ENCODE peak calls at places on chromosome 22, in six cellular contexts. U, H, P, S, C and D are unnamed samples.

GRCh38 chr22:46500201-46500600 is 37.2 kb downstream of the CELSR1 start:
- DNase-seq in U (no peak), H (no peak), P (no peak), S (no peak), C (peak), D (no peak)

GRCh38 chr22:50641696-50642607 is 14.0 kb upstream of the ARSA start:
- DNase-seq in U (peak), H (no peak), P (no peak), S (no peak), C (no peak), D (no peak)

GRCh38 chr22:19842386-19843106 is 12.1 kb downstream of the GNB1L start:
- DNase-seq in U (no peak), H (no peak), P (no peak), S (no peak), C (no peak), D (no peak)

GRCh38 chr22:24496661-24497060 is 1.5 kb downstream of the UPB1 start:
- DNase-seq in U (no peak), H (no peak), P (no peak), S (no peak), C (no peak), D (no peak)

GRCh38 chr22:49211176-49211575 is 616.5 kb downstream of the BRD1 start:
- DNase-seq in U (no peak), H (no peak), P (no peak), S (no peak), C (no peak), D (no peak)

GRCh38 chr22:29727248-29727551 is 7.4 kb downstream of the CABP7 start:
- DNase-seq in U (peak), H (no peak), P (no peak), S (no peak), C (peak), D (no peak)

GRCh38 chr22:48856308-48856615 is 971.4 kb downstream of the BRD1 start:
- DNase-seq in U (no peak), H (no peak), P (no peak), S (no peak), C (no peak), D (no peak)

GRCh38 chr22:47402876-47403525 is 640.6 kb downstream of the TBC1D22A start:
- DNase-seq in U (no peak), H (no peak), P (no peak), S (no peak), C (no peak), D (no peak)

GRCh38 chr22:47309476-47309875 is 547.0 kb downstream of the TBC1D22A start:
- DNase-seq in U (no peak), H (no peak), P (no peak), S (no peak), C (no peak), D (no peak)

GRCh38 chr22:19503869-19504268 is 20.3 kb downstream of the CLDN5 start:
- DNase-seq in U (no peak), H (no peak), P (no peak), S (no peak), C (peak), D (no peak)

GRCh38 chr22:46857142-46857825 is 94.8 kb downstream of the TBC1D22A start:
- DNase-seq in U (no peak), H (no peak), P (no peak), S (no peak), C (no peak), D (no peak)

GRCh38 chr22:25746012-25746373 is 4.0 kb downstream of the MYO18B start:
- DNase-seq in U (peak), H (no peak), P (no peak), S (no peak), C (no peak), D (no peak)

GRCh38 chr22:49971232-49972162 is 10.9 kb downstream of the PIM3 start:
- DNase-seq in U (peak), H (peak), P (peak), S (peak), C (peak), D (peak)

DNA sequence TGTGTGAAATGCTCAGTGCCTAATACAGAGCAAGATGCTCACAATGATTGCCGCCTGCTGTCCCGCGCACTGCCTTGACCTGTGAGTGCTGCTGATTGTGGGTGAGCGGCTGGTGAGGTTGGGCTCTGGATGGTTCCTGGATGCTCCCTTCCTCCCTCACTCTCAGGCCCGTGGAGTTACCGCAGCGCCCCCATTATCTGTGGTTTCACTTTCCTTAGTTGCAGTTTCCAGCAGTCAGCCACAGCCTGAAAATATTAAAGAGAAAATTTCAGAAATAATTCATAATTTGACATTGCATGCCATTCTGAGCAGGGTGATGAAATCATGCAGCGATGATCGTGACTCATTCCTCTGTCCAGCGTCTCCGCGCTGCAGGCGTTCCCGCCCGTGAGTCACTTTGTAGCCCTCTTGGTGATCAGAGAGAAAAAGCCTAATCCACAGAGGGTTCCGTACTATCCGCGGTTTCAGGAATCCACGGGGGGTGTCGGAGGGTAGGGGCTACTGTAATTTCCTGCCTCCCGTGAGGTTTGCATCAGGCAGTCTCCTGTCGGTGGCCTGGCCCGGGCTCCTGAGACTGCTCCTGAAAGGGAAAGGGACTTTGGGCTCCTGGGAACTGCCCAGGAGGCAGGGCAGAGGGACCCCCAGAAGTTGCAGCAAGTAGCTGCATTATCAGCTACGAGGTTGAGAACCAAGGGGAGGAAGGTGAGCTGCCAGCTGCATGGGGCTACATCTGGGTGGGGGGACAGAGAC is 10.6 kb downstream of the RPL3 start:
- DNase-seq in U (peak), H (no peak), P (peak), S (peak), C (no peak), D (no peak)
- TF ChIP-seq CTCF in U (peak), H (no peak), P (peak), S (no peak), C (no peak), D (peak)

GRCh38 chr22:39530692-39531331 is 1.7 kb downstream of the RPS19BP1 start:
- DNase-seq in U (peak), H (no peak), P (no peak), S (no peak), C (no peak), D (no peak)
- TF ChIP-seq CTCF in U (peak), H (peak), P (peak), S (no peak), C (peak), D (no peak)

DNA sequence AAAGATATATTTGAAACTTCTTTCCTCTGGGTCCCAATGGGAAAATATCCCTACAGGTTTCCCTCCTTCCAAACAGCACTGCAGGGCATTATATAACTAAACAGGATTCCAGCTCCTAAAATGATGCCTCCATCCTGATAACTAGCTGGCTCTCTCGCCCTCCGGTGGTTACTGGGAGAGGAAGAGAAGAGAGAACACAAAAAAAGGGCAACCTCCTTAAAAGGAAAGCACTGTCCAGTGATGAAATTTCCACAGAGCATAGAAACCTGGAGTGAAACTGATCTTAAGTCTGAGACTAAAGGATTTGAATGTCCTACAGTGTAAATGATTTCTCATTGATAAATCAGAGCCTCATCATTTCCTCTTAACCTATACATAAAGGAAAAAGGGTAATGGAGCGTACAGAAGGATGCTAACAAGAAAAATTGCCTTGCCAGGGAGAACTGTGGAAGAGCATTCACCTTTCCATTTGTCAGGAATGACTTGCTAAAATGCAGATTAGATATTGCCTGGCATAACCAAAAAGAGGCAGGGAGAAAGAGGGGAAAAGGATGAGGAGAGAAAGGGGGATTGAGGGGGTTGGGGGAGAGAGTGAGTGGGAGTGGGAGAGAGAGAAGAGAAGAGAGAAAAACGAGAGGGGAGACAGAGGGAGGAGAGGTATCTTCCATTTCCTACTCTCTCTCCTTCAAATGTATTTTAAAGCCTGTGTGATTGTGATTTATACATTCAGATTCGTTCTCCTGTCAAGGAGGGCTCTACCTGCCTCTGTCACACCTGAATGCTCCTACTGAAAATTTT is 121.4 kb downstream of the APOL5 start:
- DNase-seq in U (peak), H (peak), P (peak), S (no peak), C (no peak), D (no peak)
- TF ChIP-seq CTCF in U (peak), H (peak), P (peak), S (no peak), C (no peak), D (no peak)

DNA sequence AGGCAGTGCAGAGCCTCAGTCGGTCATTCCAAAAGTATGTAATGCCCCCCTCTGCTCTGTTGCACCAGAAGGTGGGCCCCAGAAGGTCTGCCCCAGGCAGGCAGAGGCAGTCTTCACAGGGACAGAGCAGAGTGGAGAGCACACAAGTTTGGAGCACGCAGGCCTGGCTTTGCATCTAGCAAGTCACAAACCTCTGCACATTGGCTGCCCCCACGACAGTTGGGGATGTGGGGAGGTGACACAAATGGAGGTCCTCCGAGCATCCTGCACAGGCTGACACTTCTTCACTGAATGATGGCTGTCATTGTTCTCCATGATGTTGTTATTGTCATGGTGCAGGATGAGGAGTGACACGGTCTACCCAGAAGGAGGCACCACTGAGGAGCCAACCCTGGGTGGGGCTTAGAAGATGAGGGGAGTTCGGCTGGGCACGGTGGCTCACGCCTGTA is 11.9 kb downstream of the TOM1 start:
- DNase-seq in U (no peak), H (no peak), P (no peak), S (no peak), C (no peak), D (no peak)
- TF ChIP-seq CTCF in U (no peak), H (no peak), P (no peak), S (no peak), C (no peak), D (no peak)

GRCh38 chr22:22855617-22856308 is 31.9 kb upstream of the IGLL5 start:
- DNase-seq in U (no peak), H (no peak), P (no peak), S (no peak), C (peak), D (no peak)
- TF ChIP-seq CTCF in U (peak), H (peak), P (peak), S (no peak), C (peak), D (no peak)